ENCODE peak calls at places on chromosomes 13 and 19, in seven cellular contexts. R is skeletal muscle cell, H is gastrocnemius medialis, W is psoas muscle, I is left ventricle myocardium inferior, G is HCT116, C is BE2C. U is an unnamed sample.

GRCh38 chr13:50125556-50126377 is 110.5 kb downstream of the KCNRG start:
- DNase-seq in I (peak), R (peak), W (peak), H (peak), G (peak), C (peak), U (peak)

GRCh38 chr19:49148784-49149651 is 6.2 kb downstream of the HRC start:
- DNase-seq in W (peak), G (peak), C (peak), I (peak), H (peak), R (peak), U (peak)

GRCh38 chr13:27035892-27036235 is 135.7 kb downstream of the USP12 start:
- DNase-seq in I (no peak), R (no peak), H (no peak), C (no peak), W (no peak), G (peak), U (no peak)

GRCh38 chr13:52454459-52454824 is 836 bp upstream of the CKAP2 start:
- DNase-seq in R (no peak), G (no peak), H (no peak), I (no peak), C (no peak), W (no peak), U (no peak)

GRCh38 chr13:35961002-35961401 is 170.2 kb downstream of the DCLK1 start:
- DNase-seq in R (peak), W (no peak), G (no peak), C (no peak), H (no peak), I (no peak), U (no peak)

GRCh38 chr19:3062165-3063105 is at the start of gene TLE5:
- DNase-seq in I (peak), C (peak), G (no peak), H (no peak), R (no peak), W (peak), U (peak)

GRCh38 chr19:9431475-9431874 is 3.9 kb downstream of the ZNF266 start:
- DNase-seq in W (no peak), G (no peak), R (no peak), C (peak), I (peak), H (no peak), U (no peak)

GRCh38 chr13:49836516-49836915 is 44.0 kb upstream of the KPNA3 start:
- DNase-seq in C (peak), I (no peak), H (no peak), G (no peak), R (no peak), W (no peak), U (no peak)

GRCh38 chr19:3389876-3390361 is 23.5 kb downstream of the NFIC start:
- DNase-seq in H (no peak), G (no peak), I (no peak), W (peak), C (no peak), R (no peak), U (no peak)

GRCh38 chr19:29293292-29293691 is 80.3 kb upstream of the UQCRFS1 start:
- DNase-seq in C (no peak), I (no peak), W (no peak), R (no peak), G (no peak), H (no peak), U (no peak)

GRCh38 chr13:113041293-113041690 is 64.3 kb upstream of the F7 start:
- DNase-seq in C (no peak), H (no peak), R (no peak), W (no peak), I (no peak), G (no peak), U (no peak)

GRCh38 chr19:18428173-18428836 is 9.1 kb downstream of the SSBP4 start:
- DNase-seq in W (peak), I (no peak), G (no peak), C (no peak), R (no peak), H (no peak), U (no peak)

GRCh38 chr19:1259873-1260748 is 9.0 kb upstream of the CIRBP start:
- DNase-seq in W (no peak), I (no peak), H (no peak), G (no peak), C (no peak), R (no peak), U (peak)
- H3K4me3 ChIP-seq in W (peak), I (peak), H (peak), G (peak), C (peak), R (peak), U (peak)

GRCh38 chr19:2016041-2016807 is 710 bp upstream of the BTBD2 start:
- DNase-seq in W (peak), I (peak), G (peak), H (peak), R (peak), C (peak), U (peak)
- H3K4me3 ChIP-seq in W (peak), I (peak), G (peak), H (no peak), R (peak), C (peak), U (peak)

DNA sequence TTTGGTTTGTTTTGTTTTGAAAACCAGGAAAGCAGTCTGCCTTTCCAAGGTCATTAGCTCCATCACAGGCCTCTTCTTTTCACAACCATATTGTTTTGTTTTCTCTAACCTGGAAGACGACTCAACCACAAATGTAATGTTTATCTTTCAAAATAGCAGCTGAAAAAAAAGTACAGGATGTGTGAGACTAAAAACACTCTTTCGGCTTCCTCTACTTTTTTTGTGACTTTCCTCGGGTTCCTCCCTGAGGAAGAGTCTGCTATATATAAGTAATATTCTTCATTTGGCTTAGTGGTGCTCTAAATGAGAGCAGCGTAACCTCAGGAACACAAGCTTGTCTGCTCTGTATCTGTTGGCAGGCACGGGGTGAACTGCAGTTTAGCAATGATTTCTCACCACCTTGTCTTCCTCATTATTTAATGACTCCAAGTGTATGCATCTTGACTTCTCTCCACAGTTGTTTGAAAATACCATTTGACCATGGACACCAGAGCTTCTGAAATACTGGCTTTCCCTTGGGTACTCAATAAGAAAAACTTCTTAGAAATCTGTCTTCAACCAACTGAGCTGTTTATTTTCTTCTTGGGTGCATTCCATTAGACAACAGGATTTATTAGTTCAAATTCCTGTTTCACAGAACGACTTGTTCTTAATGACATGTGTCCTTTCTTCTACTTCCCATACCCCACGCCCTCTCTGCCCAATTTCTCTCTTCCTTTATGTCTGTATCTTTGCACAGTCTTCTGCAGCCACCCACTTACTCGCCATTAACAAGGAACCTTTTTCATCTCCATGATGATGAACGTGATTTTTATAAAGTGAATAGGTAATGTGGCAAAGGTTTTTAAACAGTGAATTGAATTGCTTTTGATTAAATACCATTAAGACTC is 11.5 kb upstream of the ITM2B start:
- DNase-seq in G (no peak), W (no peak), I (no peak), R (no peak), H (no peak), C (no peak), U (no peak)
- H3K4me3 ChIP-seq in G (no peak), W (peak), I (peak), R (no peak), H (peak), C (no peak), U (peak)

GRCh38 chr19:4759388-4760284 is 31.9 kb upstream of the FEM1A start:
- DNase-seq in R (peak), H (peak), C (peak), G (peak), I (peak), W (peak), U (peak)
- H3K4me3 ChIP-seq in R (peak), H (peak), C (peak), G (peak), I (peak), W (peak), U (peak)

GRCh38 chr19:45682117-45682516 is 9.6 kb downstream of the SNRPD2 start:
- DNase-seq in I (no peak), W (no peak), G (no peak), H (no peak), R (no peak), C (no peak), U (no peak)
- H3K4me3 ChIP-seq in I (peak), W (peak), G (peak), H (peak), R (no peak), C (no peak), U (no peak)

DNA sequence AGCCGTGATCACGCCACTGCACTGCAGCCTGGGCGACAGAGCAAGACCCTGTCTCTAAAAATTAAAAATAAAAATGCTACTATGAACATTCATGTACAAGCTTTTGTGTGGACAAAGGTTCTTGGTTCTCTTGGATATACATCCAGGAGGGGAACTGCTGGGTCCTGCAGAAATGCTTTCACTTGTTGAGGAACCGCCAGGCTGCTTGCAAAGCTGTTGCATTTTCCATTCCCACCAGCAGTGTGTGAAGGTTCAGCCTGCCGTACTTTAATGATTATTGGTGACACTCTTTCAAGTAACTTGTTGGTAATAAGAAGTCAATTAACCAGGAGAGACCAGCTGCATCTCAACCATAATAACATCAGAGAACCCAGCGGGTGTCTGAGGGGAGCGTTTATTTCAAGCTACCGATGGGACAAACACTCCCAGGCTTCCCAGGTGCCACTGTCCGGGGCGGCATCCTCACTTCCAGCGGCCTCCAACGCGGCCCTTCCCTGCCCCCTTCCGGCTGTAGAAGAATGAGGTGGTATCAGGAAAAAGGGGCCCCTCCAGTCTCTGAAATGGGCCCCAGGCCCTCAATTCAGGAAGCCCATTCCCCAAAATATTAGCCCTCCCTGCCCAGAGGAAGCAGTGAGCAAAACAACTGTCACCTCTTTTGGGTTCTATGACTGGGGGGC is 15.2 kb upstream of the PPP1R12C start:
- DNase-seq in I (no peak), R (no peak), W (peak), G (no peak), C (peak), H (no peak), U (no peak)
- H3K4me3 ChIP-seq in I (no peak), R (no peak), W (no peak), G (no peak), C (no peak), H (no peak), U (no peak)

GRCh38 chr19:47157455-47158321 is 27.1 kb downstream of the SAE1 start:
- DNase-seq in I (peak), G (no peak), H (peak), C (no peak), R (no peak), W (no peak), U (no peak)
- H3K4me3 ChIP-seq in I (peak), G (no peak), H (no peak), C (no peak), R (no peak), W (peak), U (peak)

U was measured in lower lobe of right lung.